ENCODE peak calls at places on chromosomes 13 and 19, in four cellular contexts. U is tibial artery, X is pancreas, N is thoracic aorta. L is an unnamed sample.

GRCh38 chr19:35006342-35006998 is 6.3 kb downstream of the GRAMD1A start:
- DNase-seq in X (peak; percentile 87), U (no peak), N (no peak), L (no peak)

GRCh38 chr19:1066748-1067340 is at the start of gene ARHGAP45:
- DNase-seq in X (no peak), U (no peak), N (no peak), L (no peak)

GRCh38 chr13:23697772-23698313 is 127.6 kb downstream of the TNFRSF19 start:
- DNase-seq in N (no peak), X (no peak), U (no peak), L (no peak)

GRCh38 chr13:99796175-99796819 is 175.3 kb downstream of the ZIC5 start:
- DNase-seq in N (no peak), X (no peak), U (no peak), L (no peak)

GRCh38 chr19:33477781-33478180 is 43.8 kb downstream of the PEPD start:
- DNase-seq in X (no peak), U (peak; percentile 5), N (no peak), L (no peak)

GRCh38 chr13:45850020-45850613 is 1.4 kb downstream of the SIAH3 start:
- DNase-seq in U (no peak), N (no peak), X (no peak), L (no peak)

GRCh38 chr13:79869326-79869725 is 388.4 kb downstream of the NDFIP2 start:
- DNase-seq in X (peak; percentile 26), U (no peak), N (no peak), L (no peak)

GRCh38 chr13:44653261-44653660 is 77.1 kb upstream of the TSC22D1 start:
- DNase-seq in X (no peak), U (no peak), N (no peak), L (no peak)

GRCh38 chr19:54473071-54473941 is at the start of gene CDC42EP5:
- DNase-seq in U (peak; percentile 88), X (no peak), N (no peak), L (no peak)

GRCh38 chr13:40801255-40802217 is 12.1 kb downstream of the SLC25A15 start:
- DNase-seq in N (no peak), X (peak; percentile 35), U (no peak), L (no peak)

GRCh38 chr19:41916033-41916424 is 12.2 kb downstream of the ERFL start:
- DNase-seq in U (no peak), X (no peak), N (no peak), L (no peak)

GRCh38 chr13:19959831-19960672 is 1.5 kb downstream of the ZMYM2 start:
- DNase-seq in X (peak; percentile 88), N (peak; percentile 67), U (peak; percentile 92), L (peak; percentile 84)

GRCh38 chr19:44689290-44690130 is 9.4 kb upstream of the CEACAM16 start:
- DNase-seq in N (peak; percentile 33), X (peak; percentile 66), U (peak; percentile 79), L (peak; percentile 41)

GRCh38 chr19:38850976-38851621 is 1.3 kb upstream of the HNRNPL start:
- DNase-seq in N (no peak), U (peak; percentile 75), X (no peak), L (no peak)

GRCh38 chr13:53064721-53065120 is 36.1 kb downstream of the OLFM4 start:
- DNase-seq in N (no peak), X (peak; percentile 72), U (no peak), L (no peak)

GRCh38 chr19:30695171-30695875 is 323.1 kb downstream of the ZNF536 start:
- DNase-seq in N (no peak), X (no peak), U (no peak), L (no peak)
- TF ChIP-seq CTCF in N (no peak), X (no peak), U (no peak), L (no peak)

DNA sequence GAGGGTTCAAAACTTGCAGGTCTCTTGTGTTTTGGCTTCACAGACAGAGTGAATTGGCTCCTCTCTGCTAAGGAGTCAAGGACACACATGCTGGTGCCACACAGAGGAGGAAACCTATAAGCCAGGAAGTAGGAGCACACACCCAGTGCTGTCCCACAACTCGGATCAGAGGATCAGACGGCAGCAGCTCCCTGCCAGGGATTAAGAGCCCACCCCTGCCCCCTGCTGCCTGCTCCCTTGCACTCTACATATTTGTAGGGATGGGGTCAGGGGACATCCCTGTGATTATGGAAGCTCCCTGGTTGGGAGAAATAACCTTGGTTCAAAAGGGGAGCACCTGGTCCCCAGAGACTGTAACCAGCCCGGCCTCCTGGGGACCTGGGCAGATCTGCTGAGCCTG is 77.5 kb upstream of the CLDN10 start:
- DNase-seq in N (no peak), U (no peak), X (no peak), L (no peak)
- TF ChIP-seq CTCF in N (no peak), U (no peak), X (no peak), L (no peak)

DNA sequence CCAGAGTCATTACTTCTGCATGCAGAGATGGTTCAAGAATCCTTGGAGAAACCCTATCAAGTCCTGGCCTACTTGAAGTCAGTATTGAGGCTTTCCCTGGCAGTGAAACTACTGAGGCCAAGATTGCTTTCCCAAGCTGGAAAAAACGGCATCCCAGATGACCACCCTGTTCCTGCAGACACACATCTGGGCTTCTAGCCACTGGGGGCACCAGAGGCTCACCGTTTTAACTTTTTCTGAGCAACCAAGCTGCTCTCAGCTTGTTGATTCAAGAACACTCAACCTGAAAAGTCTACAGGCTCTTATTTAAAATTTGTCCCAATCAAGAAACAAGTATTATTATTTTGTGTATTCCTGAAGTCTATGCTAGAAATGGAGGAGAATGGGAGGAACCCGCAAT is 66.6 kb downstream of the SPRYD7 start:
- DNase-seq in X (no peak), U (no peak), N (no peak), L (no peak)
- TF ChIP-seq CTCF in X (no peak), U (no peak), N (no peak), L (no peak)

GRCh38 chr13:42654760-42655159 is 80.8 kb downstream of the TNFSF11 start:
- DNase-seq in U (no peak), X (no peak), N (no peak), L (no peak)

GRCh38 chr13:42658019-42658418 is 84.1 kb downstream of the TNFSF11 start:
- DNase-seq in U (no peak), X (no peak), N (no peak), L (no peak)

GRCh38 chr13:42656136-42656535 is 82.2 kb downstream of the TNFSF11 start:
- DNase-seq in U (no peak), X (no peak), N (no peak), L (no peak)

DNA sequence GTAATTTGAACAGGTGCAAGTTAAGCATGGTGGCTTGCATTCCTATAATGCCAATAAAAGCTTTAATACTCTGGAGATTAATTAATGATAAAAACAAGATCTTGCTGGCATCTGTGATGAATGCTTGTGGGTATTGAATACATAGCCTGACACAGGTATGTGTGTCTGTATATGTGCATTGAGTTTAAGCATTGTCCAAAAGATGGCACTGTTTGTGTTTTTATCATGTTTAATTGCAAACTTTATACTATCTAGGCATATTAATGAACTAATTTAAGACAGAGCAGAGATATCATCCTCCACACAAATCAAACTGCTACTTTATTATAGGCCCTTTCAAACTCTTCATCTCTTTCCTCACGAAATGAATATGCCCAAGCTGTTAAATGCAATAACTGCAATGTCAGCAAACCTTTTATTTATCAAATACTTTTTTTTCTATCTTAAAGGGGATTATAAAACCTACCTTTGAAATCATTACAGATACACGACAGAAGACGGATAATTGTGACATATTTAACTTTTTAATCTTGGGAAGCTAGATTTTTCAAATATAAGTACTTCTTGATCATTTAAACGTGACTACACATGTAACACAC is 86.5 kb downstream of the TNFSF11 start:
- DNase-seq in N (no peak), U (no peak), X (no peak), L (no peak)
- TF ChIP-seq CTCF in N (no peak), U (no peak), X (no peak), L (no peak)

DNA sequence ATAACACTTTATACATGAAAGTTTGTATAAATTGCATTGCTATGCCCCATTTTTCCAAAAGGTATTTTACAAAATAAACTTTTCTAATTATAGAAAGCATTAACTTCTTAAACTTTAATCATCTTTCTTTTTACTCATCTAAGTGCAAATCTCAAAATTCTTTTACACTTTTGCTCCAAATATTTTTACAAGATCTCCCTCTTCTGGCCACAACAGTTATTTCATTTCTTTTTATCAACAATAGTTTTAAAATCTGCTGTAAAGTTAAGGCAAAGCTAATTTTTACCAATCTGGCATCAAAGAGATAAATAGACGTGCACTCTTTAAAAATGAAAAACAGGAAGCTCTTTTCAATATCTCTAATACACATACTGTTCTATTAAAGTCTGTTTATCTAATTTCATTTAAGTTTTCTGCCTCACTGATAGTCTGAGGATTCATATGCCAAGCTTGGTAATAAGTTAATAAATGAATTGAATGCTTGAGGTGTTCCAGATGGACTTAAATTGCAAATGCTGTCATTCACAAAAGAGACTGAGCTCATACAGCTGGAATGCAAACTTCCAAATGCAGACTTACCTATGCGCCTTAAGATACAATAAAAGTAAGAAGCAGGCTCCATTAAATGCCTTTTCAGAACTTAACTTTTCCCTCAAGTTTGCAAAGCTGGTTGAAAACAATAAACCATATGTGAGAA is 583.0 kb upstream of the ATXN8OS start:
- DNase-seq in U (no peak), N (no peak), X (no peak), L (no peak)
- TF ChIP-seq CTCF in U (no peak), N (no peak), X (no peak), L (no peak)

GRCh38 chr13:71240906-71241305 is 626.1 kb downstream of the DACH1 start:
- DNase-seq in N (no peak), U (no peak), X (no peak), L (no peak)
- TF ChIP-seq CTCF in N (no peak), U (no peak), X (no peak), L (no peak)

GRCh38 chr13:113357529-113357928 is 6.4 kb downstream of the GRTP1 start:
- DNase-seq in N (no peak), U (no peak), X (no peak), L (no peak)
- TF ChIP-seq CTCF in N (no peak), U (no peak), X (no peak), L (no peak)

GRCh38 chr19:7783991-7784421 is 21.0 kb downstream of the CLEC4M start:
- DNase-seq in X (no peak), N (no peak), U (no peak), L (no peak)

GRCh38 chr19:7778081-7778480 is 15.0 kb downstream of the CLEC4M start:
- DNase-seq in X (no peak), U (no peak), N (no peak), L (no peak)

GRCh38 chr19:7784856-7785255 is 21.8 kb downstream of the CLEC4M start:
- DNase-seq in U (no peak), N (no peak), X (no peak), L (no peak)

GRCh38 chr19:7779631-7780486 is 16.8 kb downstream of the CLEC4M start:
- DNase-seq in X (no peak), U (no peak), N (no peak), L (no peak)

DNA sequence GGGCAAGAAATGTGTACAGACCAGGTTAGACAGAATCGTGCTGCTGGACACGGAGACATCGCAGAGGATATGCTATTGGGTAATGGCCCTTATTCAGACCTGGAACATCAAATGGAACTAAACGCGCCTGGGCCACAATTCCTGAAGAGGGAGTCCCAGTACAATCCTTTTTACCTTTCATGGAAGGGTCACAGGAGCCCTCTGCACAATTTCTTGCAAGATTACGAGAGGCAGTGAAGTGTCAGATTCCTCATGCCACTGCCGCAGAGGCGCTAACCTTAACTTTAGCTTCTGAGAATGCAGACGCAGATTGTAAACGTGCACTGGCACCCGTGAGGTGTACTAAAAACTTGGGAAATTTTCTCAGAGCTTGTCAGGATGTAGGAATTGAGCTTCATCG is 18.1 kb downstream of the CLEC4M start:
- DNase-seq in N (no peak), U (peak; percentile 3), X (no peak), L (no peak)
- TF ChIP-seq CTCF in N (no peak), U (no peak), X (no peak), L (no peak)